ENCODE peak calls at places on chromosomes 12 and 14, in seven cellular contexts. One of them, this sample, is unnamed. For H3K4me1, the result is how much of the 10 kb centered on the place peaks cover.

GRCh38 chr12:121577443-121578180 is 3.2 kb downstream of the KDM2B start:
- DNase-seq in uterus: no peak
- DNase-seq in IMR-90: no peak
- DNase-seq in left lung: no peak
- DNase-seq in adrenal gland: no peak
- DNase-seq in prostate gland: no peak
- DNase-seq in pancreas: no peak
- DNase-seq in this sample: no peak

GRCh38 chr12:122326597-122326996 is 60.3 kb upstream of the VPS33A start:
- DNase-seq in IMR-90: no peak
- DNase-seq in pancreas: no peak
- DNase-seq in prostate gland: no peak
- DNase-seq in left lung: no peak
- DNase-seq in uterus: no peak
- DNase-seq in adrenal gland: no peak
- DNase-seq in this sample: no peak

GRCh38 chr14:75467763-75468162 is 39.9 kb downstream of the JDP2 start:
- DNase-seq in IMR-90: no peak
- DNase-seq in adrenal gland: no peak
- DNase-seq in left lung: no peak
- DNase-seq in uterus: no peak
- DNase-seq in prostate gland: no peak
- DNase-seq in pancreas: no peak
- DNase-seq in this sample: no peak

GRCh38 chr12:114414031-114414865 is 8.3 kb upstream of the TBX5 start:
- DNase-seq in IMR-90: peak
- DNase-seq in adrenal gland: no peak
- DNase-seq in left lung: no peak
- DNase-seq in pancreas: no peak
- DNase-seq in uterus: no peak
- DNase-seq in prostate gland: no peak
- DNase-seq in this sample: no peak

GRCh38 chr12:75481774-75482173 is 1.2 kb downstream of the GLIPR1 start:
- DNase-seq in uterus: peak
- DNase-seq in IMR-90: peak
- DNase-seq in prostate gland: no peak
- DNase-seq in pancreas: no peak
- DNase-seq in adrenal gland: no peak
- DNase-seq in left lung: no peak
- DNase-seq in this sample: no peak

GRCh38 chr12:52036587-52037171 is 14.6 kb upstream of the NR4A1 start:
- DNase-seq in pancreas: peak
- DNase-seq in prostate gland: peak
- DNase-seq in left lung: peak
- DNase-seq in uterus: peak
- DNase-seq in adrenal gland: peak
- DNase-seq in IMR-90: peak
- DNase-seq in this sample: peak

GRCh38 chr14:37195327-37195726 is 2.4 kb upstream of the MIPOL1 start:
- DNase-seq in prostate gland: no peak
- DNase-seq in adrenal gland: no peak
- DNase-seq in uterus: no peak
- DNase-seq in pancreas: no peak
- DNase-seq in IMR-90: peak
- DNase-seq in left lung: no peak
- DNase-seq in this sample: no peak

GRCh38 chr12:9660046-9660445 is 9.5 kb upstream of the CLEC2D start:
- DNase-seq in adrenal gland: no peak
- DNase-seq in uterus: no peak
- DNase-seq in left lung: no peak
- DNase-seq in IMR-90: no peak
- DNase-seq in prostate gland: no peak
- DNase-seq in pancreas: no peak
- DNase-seq in this sample: no peak

GRCh38 chr14:24186831-24187537 is 1.6 kb downstream of the IPO4 start:
- DNase-seq in adrenal gland: no peak
- DNase-seq in uterus: no peak
- DNase-seq in IMR-90: no peak
- DNase-seq in left lung: no peak
- DNase-seq in prostate gland: no peak
- DNase-seq in pancreas: no peak
- DNase-seq in this sample: no peak

GRCh38 chr14:102760485-102761193 is 16.6 kb upstream of the TRAF3 start:
- DNase-seq in uterus: no peak
- DNase-seq in left lung: peak
- DNase-seq in adrenal gland: no peak
- DNase-seq in pancreas: no peak
- DNase-seq in IMR-90: no peak
- DNase-seq in prostate gland: no peak
- DNase-seq in this sample: no peak

GRCh38 chr12:46523863-46524770 is 151.5 kb upstream of the SLC38A2 start:
- DNase-seq in pancreas: no peak
- DNase-seq in prostate gland: no peak
- DNase-seq in uterus: peak
- DNase-seq in IMR-90: peak
- DNase-seq in adrenal gland: no peak
- DNase-seq in left lung: no peak
- DNase-seq in this sample: no peak

GRCh38 chr14:54259821-54260220 is 137.0 kb upstream of the CDKN3 start:
- DNase-seq in IMR-90: no peak
- DNase-seq in uterus: no peak
- DNase-seq in adrenal gland: no peak
- DNase-seq in prostate gland: no peak
- DNase-seq in left lung: no peak
- DNase-seq in pancreas: no peak
- DNase-seq in this sample: no peak

GRCh38 chr14:96255501-96256366 is at the start of gene BDKRB1:
- DNase-seq in uterus: no peak
- DNase-seq in IMR-90: peak
- DNase-seq in left lung: no peak
- DNase-seq in adrenal gland: no peak
- DNase-seq in pancreas: no peak
- DNase-seq in prostate gland: no peak
- DNase-seq in this sample: no peak

GRCh38 chr14:61184117-61184516 is 97.0 kb downstream of the TMEM30B start:
- DNase-seq in adrenal gland: no peak
- DNase-seq in pancreas: no peak
- DNase-seq in left lung: no peak
- DNase-seq in uterus: no peak
- DNase-seq in IMR-90: peak
- DNase-seq in prostate gland: no peak
- DNase-seq in this sample: no peak

GRCh38 chr14:65356327-65356836 is 56.1 kb upstream of the FUT8 start:
- DNase-seq in uterus: no peak
- DNase-seq in prostate gland: no peak
- DNase-seq in adrenal gland: no peak
- DNase-seq in IMR-90: peak
- DNase-seq in pancreas: no peak
- DNase-seq in left lung: no peak
- DNase-seq in this sample: no peak

GRCh38 chr12:89882051-89882450 is 173.4 kb upstream of the ATP2B1 start:
- DNase-seq in left lung: no peak
- DNase-seq in adrenal gland: no peak
- DNase-seq in uterus: no peak
- DNase-seq in prostate gland: no peak
- DNase-seq in pancreas: no peak
- DNase-seq in IMR-90: peak
- DNase-seq in this sample: no peak

GRCh38 chr12:119916111-119916510 is 39.0 kb upstream of the CIT start:
- DNase-seq in IMR-90: no peak
- DNase-seq in left lung: no peak
- DNase-seq in uterus: no peak
- DNase-seq in prostate gland: no peak
- DNase-seq in adrenal gland: no peak
- DNase-seq in pancreas: no peak
- DNase-seq in this sample: no peak

GRCh38 chr12:50676761-50677160 is 87.1 kb upstream of the ATF1 start:
- DNase-seq in adrenal gland: no peak
- DNase-seq in IMR-90: no peak
- DNase-seq in pancreas: no peak
- DNase-seq in uterus: no peak
- DNase-seq in prostate gland: no peak
- DNase-seq in left lung: no peak
- DNase-seq in this sample: no peak

GRCh38 chr12:130218682-130219081 is 56.4 kb downstream of the FZD10 start:
- DNase-seq in uterus: no peak
- DNase-seq in pancreas: no peak
- DNase-seq in left lung: no peak
- DNase-seq in adrenal gland: no peak
- DNase-seq in IMR-90: no peak
- DNase-seq in prostate gland: no peak
- DNase-seq in this sample: no peak

GRCh38 chr12:59151243-59151642 is 230.9 kb upstream of the LRIG3 start:
- DNase-seq in prostate gland: no peak
- DNase-seq in pancreas: no peak
- DNase-seq in left lung: no peak
- DNase-seq in adrenal gland: no peak
- DNase-seq in IMR-90: peak
- DNase-seq in uterus: no peak
- DNase-seq in this sample: no peak

GRCh38 chr14:26820101-26820500 is 222.3 kb upstream of the NOVA1 start:
- DNase-seq in adrenal gland: no peak
- DNase-seq in uterus: no peak
- DNase-seq in pancreas: no peak
- DNase-seq in left lung: no peak
- DNase-seq in IMR-90: no peak
- DNase-seq in prostate gland: no peak
- DNase-seq in this sample: no peak

GRCh38 chr14:104660597-104660996 is 28.8 kb upstream of the INF2 start:
- DNase-seq in left lung: no peak
- DNase-seq in adrenal gland: no peak
- DNase-seq in pancreas: no peak
- DNase-seq in uterus: no peak
- DNase-seq in prostate gland: no peak
- DNase-seq in IMR-90: no peak
- DNase-seq in this sample: peak

GRCh38 chr14:58547649-58548048 is 90.1 kb upstream of the DACT1 start:
- DNase-seq in left lung: no peak
- DNase-seq in IMR-90: no peak
- DNase-seq in adrenal gland: no peak
- DNase-seq in pancreas: no peak
- DNase-seq in uterus: no peak
- DNase-seq in prostate gland: no peak
- DNase-seq in this sample: no peak

GRCh38 chr12:112450725-112451124 is 32.0 kb downstream of the PTPN11 start:
- DNase-seq in pancreas: no peak
- DNase-seq in uterus: no peak
- DNase-seq in IMR-90: no peak
- DNase-seq in prostate gland: no peak
- DNase-seq in left lung: no peak
- DNase-seq in adrenal gland: no peak
- DNase-seq in this sample: no peak

GRCh38 chr12:107522692-107523477 is 162.7 kb upstream of the PWP1 start:
- DNase-seq in IMR-90: no peak
- DNase-seq in left lung: no peak
- DNase-seq in uterus: no peak
- DNase-seq in pancreas: no peak
- DNase-seq in prostate gland: no peak
- DNase-seq in adrenal gland: no peak
- DNase-seq in this sample: no peak
- TF ChIP-seq CTCF in IMR-90: peak
- TF ChIP-seq CTCF in left lung: no peak
- TF ChIP-seq CTCF in uterus: no peak
- TF ChIP-seq CTCF in pancreas: no peak
- TF ChIP-seq CTCF in prostate gland: no peak
- TF ChIP-seq CTCF in adrenal gland: no peak
- TF ChIP-seq CTCF in this sample: no peak

DNA sequence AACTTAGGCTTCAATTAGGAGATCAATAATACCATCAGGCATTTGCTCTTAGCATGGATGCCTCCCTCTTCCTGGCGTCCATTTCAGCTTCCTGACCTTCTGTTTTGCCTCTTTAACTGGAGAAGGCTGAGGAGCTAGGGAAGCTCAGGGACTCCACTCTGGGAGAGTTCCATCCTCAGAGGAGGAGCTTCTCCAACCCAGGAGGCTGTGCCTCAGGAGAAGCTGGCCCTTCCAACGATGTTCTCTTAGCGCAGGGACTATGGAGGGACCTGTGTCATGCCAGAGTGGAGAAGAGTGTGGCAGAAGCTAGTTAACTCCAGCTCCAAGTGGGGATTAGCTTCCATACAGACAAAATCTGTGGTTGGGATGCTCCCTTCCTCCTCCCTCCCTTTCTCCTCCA is 58.0 kb downstream of the KCNA5 start:
- DNase-seq in prostate gland: no peak
- DNase-seq in uterus: no peak
- DNase-seq in left lung: no peak
- DNase-seq in IMR-90: no peak
- DNase-seq in pancreas: no peak
- DNase-seq in adrenal gland: no peak
- DNase-seq in this sample: no peak
- H3K27ac ChIP-seq in prostate gland: no peak
- H3K27ac ChIP-seq in uterus: no peak
- H3K27ac ChIP-seq in left lung: no peak
- H3K27ac ChIP-seq in IMR-90: peak
- H3K27ac ChIP-seq in pancreas: no peak
- H3K27ac ChIP-seq in adrenal gland: no peak
- H3K27ac ChIP-seq in this sample: no peak

DNA sequence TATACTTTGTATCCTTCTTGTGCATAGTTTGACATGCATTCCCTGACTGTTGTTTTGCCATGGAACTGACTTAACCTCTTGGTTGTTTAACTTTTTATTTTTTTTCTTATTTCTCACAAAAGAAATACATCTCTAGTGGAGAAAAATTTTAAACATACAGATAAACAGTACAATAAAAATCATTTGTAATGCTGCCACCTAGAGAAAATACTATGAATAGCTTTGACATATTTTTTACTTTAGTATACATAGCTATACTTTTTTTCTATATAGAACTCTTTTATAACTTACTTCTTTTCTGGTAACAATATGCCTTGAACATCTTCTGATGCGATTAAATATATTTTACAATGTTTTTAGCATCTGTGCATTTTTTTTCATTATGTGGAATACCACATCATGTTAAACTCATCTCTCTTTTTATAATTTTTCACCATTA is 184.5 kb downstream of the AKAP6 start:
- DNase-seq in uterus: no peak
- DNase-seq in pancreas: no peak
- DNase-seq in adrenal gland: no peak
- DNase-seq in prostate gland: no peak
- DNase-seq in IMR-90: peak
- DNase-seq in left lung: no peak
- DNase-seq in this sample: no peak
- H3K4me1 ChIP-seq in uterus: under half
- H3K4me1 ChIP-seq in pancreas: under half
- H3K4me1 ChIP-seq in adrenal gland: under half
- H3K4me1 ChIP-seq in prostate gland: under half
- H3K4me1 ChIP-seq in IMR-90: under half
- H3K4me1 ChIP-seq in left lung: under half
- H3K4me1 ChIP-seq in this sample: under half

DNA sequence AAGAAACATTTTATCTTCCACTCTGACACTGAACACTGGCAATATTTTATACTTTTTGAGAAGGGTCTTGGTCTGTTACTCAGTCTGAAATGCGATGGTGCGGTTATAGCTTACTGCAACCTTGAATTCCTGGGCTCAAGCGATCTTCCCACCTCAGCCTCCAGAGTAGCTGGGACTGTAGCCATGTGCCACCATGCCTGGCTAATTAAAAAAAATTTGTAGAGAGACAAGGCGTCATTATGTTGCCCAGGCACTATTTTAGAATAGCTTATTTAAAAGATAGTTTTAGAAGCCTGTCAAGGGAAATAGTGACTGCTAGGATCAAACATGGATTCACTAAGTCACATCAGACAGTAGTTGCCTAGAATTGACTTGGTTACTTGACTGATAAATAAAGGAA is 5.9 kb downstream of the ERC1 start:
- DNase-seq in left lung: no peak
- DNase-seq in IMR-90: no peak
- DNase-seq in pancreas: no peak
- DNase-seq in adrenal gland: no peak
- DNase-seq in uterus: no peak
- DNase-seq in prostate gland: no peak
- DNase-seq in this sample: no peak
- TF ChIP-seq CTCF in left lung: no peak
- TF ChIP-seq CTCF in IMR-90: no peak
- TF ChIP-seq CTCF in pancreas: no peak
- TF ChIP-seq CTCF in adrenal gland: no peak
- TF ChIP-seq CTCF in uterus: no peak
- TF ChIP-seq CTCF in prostate gland: no peak
- TF ChIP-seq CTCF in this sample: no peak